ENCODE peak calls at places on chromosomes 1 and 21, in seven cellular contexts. E is HFFc6, O is endodermal cell, H is WTC11, P is fibroblast of the aortic adventitia, L is gastrocnemius medialis, J is neural crest cell. D is an unnamed sample.

GRCh38 chr1:8118031-8118451 is 91.9 kb upstream of the ERRFI1 start:
- DNase-seq in E (no peak), O (peak), H (no peak), P (no peak), L (no peak), J (no peak), D (no peak)

GRCh38 chr1:58788259-58788658 is 4.4 kb upstream of the JUN start:
- DNase-seq in E (no peak), O (no peak), H (no peak), P (no peak), L (no peak), J (no peak), D (no peak)

GRCh38 chr1:80448081-80448480 is 1352.7 kb upstream of the ADGRL2 start:
- DNase-seq in E (no peak), O (no peak), H (no peak), P (peak), L (no peak), J (no peak), D (no peak)

GRCh38 chr1:211875541-211875940 is 45.0 kb upstream of the LPGAT1 start:
- DNase-seq in E (no peak), O (no peak), H (no peak), P (no peak), L (no peak), J (no peak), D (no peak)

GRCh38 chr1:21537932-21538630 is 28.9 kb downstream of the ALPL start:
- DNase-seq in E (no peak), O (peak), H (no peak), P (no peak), L (no peak), J (no peak), D (no peak)

GRCh38 chr1:26994020-26994745 is 691 bp downstream of the TRNP1 start:
- DNase-seq in E (no peak), O (peak), H (no peak), P (no peak), L (no peak), J (no peak), D (peak)

GRCh38 chr1:192170196-192170984 is 12.1 kb downstream of the RGS18 start:
- DNase-seq in E (no peak), O (no peak), H (no peak), P (no peak), L (no peak), J (no peak), D (no peak)

GRCh38 chr1:223803211-223803610 is 42.5 kb downstream of the TP53BP2 start:
- DNase-seq in E (no peak), O (no peak), H (no peak), P (no peak), L (no peak), J (no peak), D (no peak)

GRCh38 chr1:50977575-50978143 is 7.6 kb downstream of the CDKN2C start:
- DNase-seq in E (peak), O (no peak), H (peak), P (peak), L (peak), J (peak), D (peak)

GRCh38 chr1:84758968-84759491 is 68.8 kb upstream of the SSX2IP start:
- DNase-seq in E (peak), O (no peak), H (no peak), P (peak), L (no peak), J (no peak), D (no peak)

GRCh38 chr1:89490389-89490788 is 34.2 kb upstream of the LRRC8B start:
- DNase-seq in E (no peak), O (no peak), H (no peak), P (no peak), L (no peak), J (no peak), D (no peak)

GRCh38 chr1:87392241-87393192 is 63.8 kb downstream of the LMO4 start:
- DNase-seq in E (peak), O (no peak), H (no peak), P (peak), L (no peak), J (no peak), D (no peak)

GRCh38 chr1:234239515-234239914 is 133.7 kb upstream of the COA6 start:
- DNase-seq in E (no peak), O (no peak), H (no peak), P (no peak), L (no peak), J (no peak), D (no peak)

GRCh38 chr1:184890539-184890973 is 83.8 kb downstream of the NIBAN1 start:
- DNase-seq in E (peak), O (no peak), H (no peak), P (peak), L (peak), J (no peak), D (no peak)

GRCh38 chr1:26951821-26952497 is 8.3 kb downstream of the KDF1 start:
- DNase-seq in E (no peak), O (no peak), H (no peak), P (no peak), L (no peak), J (no peak), D (no peak)

GRCh38 chr1:170700842-170701305 is 36.9 kb downstream of the PRRX1 start:
- DNase-seq in E (peak), O (no peak), H (no peak), P (peak), L (no peak), J (no peak), D (no peak)

GRCh38 chr1:78070758-78071157 is 25.0 kb downstream of the GIPC2 start:
- DNase-seq in E (peak), O (no peak), H (no peak), P (peak), L (no peak), J (no peak), D (no peak)

GRCh38 chr1:246959944-246960693 is 28.4 kb upstream of the AHCTF1 start:
- DNase-seq in E (no peak), O (no peak), H (no peak), P (no peak), L (no peak), J (no peak), D (peak)

GRCh38 chr1:2312589-2313301 is 78.6 kb downstream of the MORN1 start:
- DNase-seq in E (no peak), O (no peak), H (no peak), P (no peak), L (no peak), J (no peak), D (no peak)

GRCh38 chr1:109306832-109307362 is at the start of gene MYBPHL:
- DNase-seq in E (no peak), O (peak), H (no peak), P (no peak), L (no peak), J (no peak), D (no peak)

GRCh38 chr1:222369148-222369547 is 178.8 kb downstream of the HHIPL2 start:
- DNase-seq in E (no peak), O (no peak), H (no peak), P (no peak), L (no peak), J (no peak), D (no peak)

GRCh38 chr1:78060857-78061563 is 15.2 kb downstream of the GIPC2 start:
- DNase-seq in E (no peak), O (no peak), H (no peak), P (no peak), L (no peak), J (no peak), D (no peak)

GRCh38 chr1:6016191-6016865 is 24.1 kb upstream of the NPHP4 start:
- DNase-seq in E (peak), O (no peak), H (no peak), P (peak), L (no peak), J (no peak), D (no peak)

GRCh38 chr1:99461499-99461898 is 184.4 kb upstream of the PALMD start:
- DNase-seq in E (no peak), O (no peak), H (no peak), P (no peak), L (no peak), J (no peak), D (no peak)

GRCh38 chr1:51247022-51247421 is 10.9 kb downstream of the RNF11 start:
- DNase-seq in E (no peak), O (no peak), H (no peak), P (no peak), L (no peak), J (no peak), D (peak)

GRCh38 chr1:229531326-229531725 is 23.2 kb upstream of the NUP133 start:
- DNase-seq in E (no peak), O (no peak), H (no peak), P (no peak), L (no peak), J (no peak), D (no peak)

GRCh38 chr1:192879416-192879815 is 70.6 kb downstream of the RGS2 start:
- DNase-seq in E (no peak), O (peak), H (no peak), P (peak), L (no peak), J (no peak), D (no peak)

GRCh38 chr1:188583133-188583532 is 1754.4 kb downstream of the PLA2G4A start:
- DNase-seq in E (no peak), O (no peak), H (no peak), P (no peak), L (no peak), J (no peak), D (no peak)

GRCh38 chr1:202085682-202086373 is 36.9 kb upstream of the GPR37L1 start:
- DNase-seq in E (no peak), O (peak), H (peak), P (peak), L (no peak), J (no peak), D (no peak)

GRCh38 chr1:154793674-154794073 is 76.4 kb downstream of the KCNN3 start:
- DNase-seq in E (no peak), O (no peak), H (no peak), P (no peak), L (no peak), J (no peak), D (no peak)

GRCh38 chr1:78370356-78370755 is 120.4 kb upstream of the PTGFR start:
- DNase-seq in E (peak), O (no peak), H (no peak), P (peak), L (no peak), J (no peak), D (no peak)

GRCh38 chr1:245686446-245687030 is 531.8 kb downstream of the KIF26B start:
- DNase-seq in E (no peak), O (peak), H (no peak), P (no peak), L (no peak), J (no peak), D (no peak)

GRCh38 chr21:29299906-29300546 is 1.3 kb downstream of the BACH1 start:
- DNase-seq in E (peak), O (peak), H (no peak), P (peak), L (peak), J (no peak), D (peak)

GRCh38 chr1:34156739-34157138 is 8.3 kb downstream of the CSMD2 start:
- DNase-seq in E (no peak), O (peak), H (peak), P (no peak), L (no peak), J (no peak), D (no peak)
- TF ChIP-seq CTCF in E (no peak), O (peak), H (no peak), P (no peak), L (no peak), J (no peak), D (no peak)

GRCh38 chr1:81559662-81560350 is 240.9 kb upstream of the ADGRL2 start:
- DNase-seq in E (no peak), O (no peak), H (no peak), P (no peak), L (no peak), J (no peak), D (no peak)
- TF ChIP-seq CTCF in E (peak), O (peak), H (no peak), P (peak), L (no peak), J (peak), D (no peak)

GRCh38 chr1:239353536-239353935 is 32.8 kb upstream of the CHRM3 start:
- DNase-seq in E (no peak), O (no peak), H (no peak), P (no peak), L (no peak), J (no peak), D (no peak)

GRCh38 chr1:239348635-239349353 is 37.6 kb upstream of the CHRM3 start:
- DNase-seq in E (no peak), O (no peak), H (no peak), P (no peak), L (no peak), J (no peak), D (no peak)

GRCh38 chr1:239349699-239350098 is 36.7 kb upstream of the CHRM3 start:
- DNase-seq in E (no peak), O (no peak), H (no peak), P (no peak), L (no peak), J (no peak), D (no peak)

GRCh38 chr1:239357867-239358266 is 28.5 kb upstream of the CHRM3 start:
- DNase-seq in E (no peak), O (no peak), H (no peak), P (no peak), L (no peak), J (no peak), D (no peak)

GRCh38 chr1:239354211-239354610 is 32.2 kb upstream of the CHRM3 start:
- DNase-seq in E (peak), O (no peak), H (no peak), P (no peak), L (no peak), J (no peak), D (no peak)
- TF ChIP-seq CTCF in E (no peak), O (no peak), H (no peak), P (no peak), L (no peak), J (no peak), D (no peak)

DNA sequence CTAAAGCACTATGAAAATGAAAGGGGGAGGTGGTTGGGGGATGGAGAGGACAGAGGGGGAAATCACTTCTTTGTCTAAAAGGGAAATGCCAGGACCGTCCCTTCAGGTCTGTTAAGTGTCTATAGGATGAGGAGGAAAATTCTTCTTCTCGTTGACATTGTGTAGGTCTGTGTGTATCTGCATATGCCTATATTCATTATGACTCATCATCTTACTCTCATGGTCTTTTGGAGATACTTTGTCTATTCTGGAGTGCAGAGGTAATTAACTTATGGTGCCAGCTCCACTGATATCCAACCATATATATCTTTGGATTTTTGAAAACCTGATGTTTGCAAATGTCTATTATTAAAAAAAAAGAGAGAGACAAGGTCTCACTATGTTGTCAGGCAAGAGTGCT is 143.7 kb downstream of the PBX1 start:
- DNase-seq in E (no peak), O (no peak), H (no peak), P (no peak), L (no peak), J (no peak), D (no peak)
- TF ChIP-seq CTCF in E (no peak), O (no peak), H (no peak), P (no peak), L (no peak), J (no peak), D (no peak)

GRCh38 chr21:37060296-37060695 is 12.6 kb downstream of the PIGP start:
- DNase-seq in E (peak), O (peak), H (no peak), P (peak), L (no peak), J (peak), D (no peak)
- TF ChIP-seq CTCF in E (peak), O (no peak), H (no peak), P (peak), L (no peak), J (no peak), D (no peak)

GRCh38 chr1:181918893-181919728 is 142.4 kb downstream of the ZNF648 start:
- DNase-seq in E (no peak), O (peak), H (peak), P (no peak), L (no peak), J (no peak), D (no peak)

GRCh38 chr1:181919729-181919991 is 141.9 kb downstream of the ZNF648 start:
- DNase-seq in E (no peak), O (no peak), H (peak), P (no peak), L (no peak), J (no peak), D (no peak)
- TF ChIP-seq CTCF in E (no peak), O (peak), H (no peak), P (no peak), L (no peak), J (no peak), D (no peak)

GRCh38 chr1:161738627-161739287 is 10.8 kb upstream of the DUSP12 start:
- DNase-seq in E (peak), O (peak), H (peak), P (peak), L (peak), J (no peak), D (no peak)
- TF ChIP-seq CTCF in E (peak), O (peak), H (no peak), P (peak), L (no peak), J (peak), D (peak)

DNA sequence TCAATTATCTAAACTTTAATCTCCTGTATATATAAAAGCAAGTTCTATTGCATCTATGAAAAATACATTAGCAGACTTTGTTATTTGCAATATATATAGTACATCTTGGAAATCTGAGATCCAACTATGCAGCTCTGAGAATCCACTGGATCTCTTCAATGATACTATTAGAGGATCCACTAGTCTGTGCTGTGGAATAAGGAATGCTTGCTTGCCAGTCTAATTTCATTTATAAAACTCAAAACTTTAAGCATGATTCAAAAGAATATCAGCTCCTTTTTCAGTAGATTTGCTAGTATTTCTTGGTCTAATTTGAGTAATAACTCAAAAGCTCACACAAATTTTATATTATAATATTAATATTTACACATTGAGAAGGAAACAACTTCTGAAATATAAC is 115.1 kb downstream of the SPATA6 start:
- DNase-seq in E (no peak), O (no peak), H (no peak), P (peak), L (no peak), J (no peak), D (no peak)
- TF ChIP-seq CTCF in E (no peak), O (peak), H (no peak), P (no peak), L (no peak), J (no peak), D (no peak)

DNA sequence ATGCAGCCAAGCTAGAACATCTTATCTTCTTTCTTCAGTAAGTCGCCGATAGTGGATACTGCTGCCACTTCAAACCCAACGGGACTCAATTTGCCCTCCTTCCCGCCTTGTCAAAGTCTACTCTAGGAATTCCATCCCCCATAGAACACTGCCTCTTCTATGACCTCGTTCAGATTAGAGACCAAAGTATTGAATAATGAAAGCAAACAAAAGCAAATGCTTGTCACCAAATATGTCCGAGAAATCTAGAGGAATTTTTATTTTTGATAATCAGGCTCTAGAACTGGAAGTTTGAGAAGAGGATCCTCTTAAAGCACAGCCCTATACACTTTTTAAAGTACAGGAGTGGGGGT is 868 bp upstream of the RRAGC start:
- DNase-seq in E (no peak), O (no peak), H (no peak), P (no peak), L (no peak), J (no peak), D (no peak)
- TF ChIP-seq CTCF in E (no peak), O (no peak), H (no peak), P (no peak), L (no peak), J (no peak), D (no peak)

D was measured in GM13976.